ENCODE peak calls at places on chromosome 12, in nine cellular contexts. W is foreskin fibroblast; J is GM20000; T is upper lobe of left lung; Y is CD8-positive, alpha-beta T cell; C is IMR-90; H is fibroblast of mammary gland; B is GM06990; P is astrocyte of the spinal cord. A is an unnamed sample.

GRCh38 chr12:94025730-94026129 is 122.6 kb upstream of the PLXNC1 start:
- DNase-seq in W (no peak), J (no peak), T (no peak), Y (no peak), C (no peak), H (no peak), B (no peak), P (no peak), A (no peak)

GRCh38 chr12:57803317-57803893 is 15.1 kb downstream of the AVIL start:
- DNase-seq in W (peak), J (peak), T (no peak), Y (peak), C (peak), H (peak), B (no peak), P (peak), A (peak)

GRCh38 chr12:56358836-56359532 is 923 bp downstream of the STAT2 start:
- DNase-seq in W (peak), J (no peak), T (no peak), Y (no peak), C (peak), H (peak), B (no peak), P (peak), A (peak)

GRCh38 chr12:65640489-65640901 is 183.8 kb upstream of the HMGA2 start:
- DNase-seq in W (peak), J (no peak), T (no peak), Y (no peak), C (peak), H (peak), B (no peak), P (peak), A (no peak)

GRCh38 chr12:78035913-78036658 is 205.4 kb downstream of the NAV3 start:
- DNase-seq in W (no peak), J (no peak), T (no peak), Y (no peak), C (peak), H (peak), B (no peak), P (peak), A (no peak)

GRCh38 chr12:8697476-8698131 is at the start of gene RIMKLB:
- DNase-seq in W (peak), J (peak), T (peak), Y (peak), C (peak), H (peak), B (peak), P (peak), A (peak)

GRCh38 chr12:62789856-62790255 is 145.1 kb downstream of the PPM1H start:
- DNase-seq in W (no peak), J (no peak), T (no peak), Y (no peak), C (no peak), H (no peak), B (no peak), P (no peak), A (no peak)

GRCh38 chr12:113448874-113449273 is 22.8 kb downstream of the LHX5 start:
- DNase-seq in W (no peak), J (no peak), T (no peak), Y (no peak), C (no peak), H (no peak), B (no peak), P (no peak), A (no peak)

GRCh38 chr12:129304532-129304931 is 451.3 kb downstream of the GLT1D1 start:
- DNase-seq in W (no peak), J (no peak), T (peak), Y (no peak), C (no peak), H (no peak), B (no peak), P (no peak), A (peak)

GRCh38 chr12:79238246-79238645 is 373.7 kb downstream of the SYT1 start:
- DNase-seq in W (no peak), J (no peak), T (no peak), Y (no peak), C (no peak), H (no peak), B (no peak), P (no peak), A (no peak)

GRCh38 chr12:69688021-69688420 is 11.1 kb downstream of the BEST3 start:
- DNase-seq in W (no peak), J (no peak), T (no peak), Y (no peak), C (peak), H (no peak), B (no peak), P (no peak), A (peak)

GRCh38 chr12:55822228-55822627 is 4.4 kb downstream of the ORMDL2 start:
- DNase-seq in W (no peak), J (no peak), T (no peak), Y (no peak), C (no peak), H (no peak), B (no peak), P (no peak), A (peak)

GRCh38 chr12:118853634-118854033 is 127.7 kb upstream of the SRRM4 start:
- DNase-seq in W (no peak), J (no peak), T (no peak), Y (no peak), C (no peak), H (no peak), B (no peak), P (no peak), A (peak)

GRCh38 chr12:6494351-6494743 is 445 bp downstream of the NCAPD2 start:
- DNase-seq in W (no peak), J (no peak), T (no peak), Y (no peak), C (no peak), H (no peak), B (no peak), P (no peak), A (no peak)

GRCh38 chr12:133038310-133038709 is 1.0 kb downstream of the ZNF84 start:
- DNase-seq in W (no peak), J (no peak), T (no peak), Y (no peak), C (no peak), H (no peak), B (no peak), P (no peak), A (no peak)

GRCh38 chr12:15689751-15690191 is 99.4 kb downstream of the EPS8 start:
- DNase-seq in W (no peak), J (no peak), T (no peak), Y (no peak), C (no peak), H (no peak), B (no peak), P (no peak), A (peak)

GRCh38 chr12:127133675-127134335 is 1133.2 kb upstream of the TMEM132C start:
- DNase-seq in W (no peak), J (no peak), T (no peak), Y (no peak), C (no peak), H (no peak), B (no peak), P (no peak), A (peak)

GRCh38 chr12:27821259-27821973 is 41.4 kb upstream of the MANSC4 start:
- DNase-seq in W (peak), J (peak), T (no peak), Y (peak), C (peak), H (peak), B (peak), P (peak), A (peak)

GRCh38 chr12:89101440-89101839 is 250.9 kb downstream of the DUSP6 start:
- DNase-seq in W (no peak), J (no peak), T (no peak), Y (no peak), C (no peak), H (no peak), B (no peak), P (no peak), A (no peak)

GRCh38 chr12:5268424-5269210 is 163.3 kb upstream of the NTF3 start:
- DNase-seq in W (no peak), J (no peak), T (no peak), Y (no peak), C (no peak), H (no peak), B (no peak), P (no peak), A (peak)

GRCh38 chr12:26106347-26106746 is 18.5 kb downstream of the BHLHE41 start:
- DNase-seq in W (no peak), J (no peak), T (no peak), Y (no peak), C (no peak), H (no peak), B (no peak), P (no peak), A (no peak)

GRCh38 chr12:124517260-124518050 is 50.0 kb downstream of the NCOR2 start:
- DNase-seq in W (no peak), J (no peak), T (peak), Y (no peak), C (peak), H (no peak), B (no peak), P (peak), A (peak)

GRCh38 chr12:126944684-126945083 is 1322.3 kb upstream of the TMEM132C start:
- DNase-seq in W (no peak), J (no peak), T (no peak), Y (no peak), C (no peak), H (no peak), B (no peak), P (no peak), A (no peak)

GRCh38 chr12:113271853-113272561 is 50.7 kb downstream of the TPCN1 start:
- DNase-seq in W (peak), J (peak), T (peak), Y (no peak), C (peak), H (peak), B (no peak), P (peak), A (peak)

GRCh38 chr12:31732926-31733548 is 4.2 kb upstream of the AMN1 start:
- DNase-seq in W (peak), J (no peak), T (no peak), Y (no peak), C (peak), H (peak), B (peak), P (peak), A (peak)

GRCh38 chr12:125249066-125249824 is 184.0 kb downstream of the AACS start:
- DNase-seq in W (no peak), J (no peak), T (no peak), Y (no peak), C (no peak), H (no peak), B (no peak), P (no peak), A (no peak)

GRCh38 chr12:54385251-54385914 is 850 bp upstream of the ZNF385A start:
- DNase-seq in W (no peak), J (peak), T (peak), Y (no peak), C (no peak), H (no peak), B (peak), P (no peak), A (no peak)

GRCh38 chr12:105547786-105548185 is 217.3 kb downstream of the C12orf75 start:
- DNase-seq in W (no peak), J (no peak), T (no peak), Y (no peak), C (no peak), H (no peak), B (no peak), P (no peak), A (no peak)

GRCh38 chr12:14605401-14605989 is 37.8 kb upstream of the PLBD1 start:
- DNase-seq in W (no peak), J (no peak), T (no peak), Y (no peak), C (no peak), H (no peak), B (no peak), P (no peak), A (no peak)

GRCh38 chr12:110794623-110795280 is 52.0 kb upstream of the CCDC63 start:
- DNase-seq in W (peak), J (no peak), T (no peak), Y (no peak), C (no peak), H (peak), B (no peak), P (no peak), A (no peak)

GRCh38 chr12:1518763-1519516 is 75.4 kb downstream of the FBXL14 start:
- DNase-seq in W (peak), J (no peak), T (peak), Y (no peak), C (peak), H (peak), B (no peak), P (peak), A (peak)

GRCh38 chr12:93894391-93895095 is 217.4 kb downstream of the CRADD start:
- DNase-seq in W (peak), J (no peak), T (peak), Y (no peak), C (peak), H (peak), B (no peak), P (peak), A (no peak)

GRCh38 chr12:28802706-28803438 is 346.2 kb upstream of the FAR2 start:
- DNase-seq in W (no peak), J (no peak), T (no peak), Y (no peak), C (no peak), H (peak), B (no peak), P (no peak), A (no peak)

GRCh38 chr12:49049566-49050224 is 10.9 kb downstream of the KMT2D start:
- DNase-seq in W (no peak), J (no peak), T (no peak), Y (no peak), C (peak), H (peak), B (no peak), P (peak), A (peak)

GRCh38 chr12:12700249-12700648 is 4.3 kb upstream of the GPR19 start:
- DNase-seq in W (no peak), J (no peak), T (no peak), Y (no peak), C (no peak), H (no peak), B (no peak), P (no peak), A (no peak)

GRCh38 chr12:12701457-12701856 is 5.5 kb upstream of the GPR19 start:
- DNase-seq in W (no peak), J (no peak), T (no peak), Y (no peak), C (no peak), H (no peak), B (no peak), P (no peak), A (no peak)

GRCh38 chr12:12705833-12706520 is 10.0 kb upstream of the GPR19 start:
- DNase-seq in W (no peak), J (no peak), T (peak), Y (peak), C (no peak), H (no peak), B (no peak), P (no peak), A (no peak)

GRCh38 chr12:12699345-12699744 is 3.4 kb upstream of the GPR19 start:
- DNase-seq in W (no peak), J (no peak), T (no peak), Y (no peak), C (no peak), H (no peak), B (no peak), P (no peak), A (no peak)

GRCh38 chr12:12704593-12705230 is 8.7 kb upstream of the GPR19 start:
- DNase-seq in W (peak), J (peak), T (peak), Y (no peak), C (peak), H (peak), B (no peak), P (peak), A (peak)
- TF ChIP-seq CTCF in W (peak), J (peak), T (peak), Y (peak), C (peak), H (peak), B (peak), P (peak), A (peak)

GRCh38 chr12:91139264-91139663 is 28.0 kb upstream of the LUM start:
- DNase-seq in W (no peak), J (no peak), T (no peak), Y (no peak), C (peak), H (peak), B (no peak), P (no peak), A (no peak)

GRCh38 chr12:91138337-91138905 is 27.1 kb upstream of the LUM start:
- DNase-seq in W (no peak), J (no peak), T (no peak), Y (no peak), C (no peak), H (no peak), B (no peak), P (no peak), A (no peak)

GRCh38 chr12:91129662-91130362 is 18.5 kb upstream of the LUM start:
- DNase-seq in W (no peak), J (no peak), T (no peak), Y (no peak), C (no peak), H (no peak), B (no peak), P (no peak), A (no peak)

DNA sequence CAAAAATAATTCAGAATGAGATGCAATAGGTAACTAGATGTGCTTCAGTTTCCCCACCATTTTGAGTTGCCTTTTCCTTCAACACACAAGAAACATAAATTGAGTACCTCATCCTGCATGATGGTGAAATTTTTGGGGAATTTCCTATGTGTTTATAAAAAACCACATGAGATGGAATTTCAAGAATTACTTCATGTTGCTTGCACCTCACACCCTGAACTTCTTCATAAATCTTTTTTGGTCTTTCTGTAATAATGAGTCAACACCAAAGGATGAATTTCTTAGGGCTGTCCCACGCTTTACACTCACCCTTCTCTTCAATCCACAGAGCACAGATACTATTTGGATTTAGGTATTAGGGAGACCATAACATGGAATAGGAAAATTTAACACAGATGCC is 22.6 kb upstream of the LUM start:
- DNase-seq in W (peak), J (no peak), T (no peak), Y (no peak), C (peak), H (peak), B (no peak), P (peak), A (no peak)
- TF ChIP-seq CTCF in W (no peak), J (no peak), T (no peak), Y (no peak), C (no peak), H (no peak), B (no peak), P (no peak), A (no peak)

GRCh38 chr12:50636505-50636904 is 127.4 kb upstream of the ATF1 start:
- DNase-seq in W (no peak), J (no peak), T (no peak), Y (no peak), C (no peak), H (no peak), B (no peak), P (no peak), A (no peak)
- TF ChIP-seq CTCF in W (no peak), J (no peak), T (no peak), Y (no peak), C (no peak), H (no peak), B (no peak), P (no peak), A (no peak)

GRCh38 chr12:120684523-120684932 is 2.4 kb upstream of the MLEC start:
- DNase-seq in W (peak), J (no peak), T (no peak), Y (no peak), C (peak), H (peak), B (peak), P (no peak), A (peak)

GRCh38 chr12:120686151-120686689 is 729 bp upstream of the MLEC start:
- DNase-seq in W (peak), J (peak), T (peak), Y (peak), C (peak), H (peak), B (peak), P (peak), A (peak)

GRCh38 chr12:120687570-120688289 is 781 bp downstream of the MLEC start:
- DNase-seq in W (no peak), J (no peak), T (no peak), Y (no peak), C (no peak), H (peak), B (no peak), P (no peak), A (no peak)

GRCh38 chr12:120688527-120689071 is 1.6 kb downstream of the MLEC start:
- DNase-seq in W (peak), J (no peak), T (no peak), Y (no peak), C (no peak), H (peak), B (no peak), P (peak), A (peak)

GRCh38 chr12:120686690-120687569 is at the start of gene MLEC:
- DNase-seq in W (peak), J (peak), T (peak), Y (peak), C (peak), H (peak), B (peak), P (peak), A (peak)
- TF ChIP-seq CTCF in W (no peak), J (no peak), T (peak), Y (no peak), C (peak), H (no peak), B (peak), P (no peak), A (peak)

DNA sequence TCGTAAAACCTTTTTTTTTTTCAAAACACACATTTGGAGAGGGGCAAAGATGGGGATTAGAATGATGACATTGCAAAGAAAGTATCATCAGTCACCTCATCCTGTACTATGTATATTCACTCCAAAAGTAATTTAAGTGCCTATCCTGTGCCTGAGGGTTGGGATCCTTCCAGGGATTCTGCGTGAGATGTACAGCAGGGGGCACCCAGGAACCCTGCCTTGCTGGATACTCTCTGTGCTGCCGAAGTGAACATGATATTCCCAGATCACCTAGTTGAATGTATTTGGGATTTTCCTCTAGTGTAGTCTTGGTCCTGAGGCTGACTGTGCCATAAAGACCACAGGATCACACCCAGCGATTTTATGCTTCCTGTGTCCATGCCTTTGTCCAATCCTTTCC is 372.7 kb downstream of the IPO8 start:
- DNase-seq in W (no peak), J (no peak), T (no peak), Y (no peak), C (no peak), H (no peak), B (no peak), P (no peak), A (no peak)
- TF ChIP-seq CTCF in W (no peak), J (no peak), T (no peak), Y (no peak), C (no peak), H (no peak), B (no peak), P (no peak), A (no peak)

GRCh38 chr12:91353266-91353665 is 170.6 kb upstream of the DCN start:
- DNase-seq in W (no peak), J (no peak), T (no peak), Y (no peak), C (no peak), H (no peak), B (no peak), P (no peak), A (no peak)

GRCh38 chr12:91355150-91356006 is 172.8 kb upstream of the DCN start:
- DNase-seq in W (peak), J (peak), T (peak), Y (peak), C (peak), H (peak), B (no peak), P (peak), A (peak)

GRCh38 chr12:91356405-91356804 is 173.8 kb upstream of the DCN start:
- DNase-seq in W (no peak), J (no peak), T (no peak), Y (no peak), C (no peak), H (no peak), B (no peak), P (no peak), A (no peak)

GRCh38 chr12:91361864-91362263 is 179.2 kb upstream of the DCN start:
- DNase-seq in W (no peak), J (peak), T (no peak), Y (no peak), C (peak), H (peak), B (no peak), P (peak), A (peak)

GRCh38 chr12:91357381-91357780 is 174.8 kb upstream of the DCN start:
- DNase-seq in W (no peak), J (no peak), T (no peak), Y (no peak), C (no peak), H (no peak), B (no peak), P (no peak), A (no peak)
- TF ChIP-seq CTCF in W (no peak), J (no peak), T (no peak), Y (no peak), C (no peak), H (no peak), B (no peak), P (no peak), A (no peak)

A was measured in bronchial epithelial cell.